ENCODE peak calls at places on chromosomes 16 and 17, in nine cellular contexts. X, M, Q, L, O, F, J, R and T are unnamed samples.

GRCh38 chr17:68533887-68534700 is 21.9 kb downstream of the PRKAR1A start:
- ATAC-seq in X (no peak), M (no peak), Q (no peak), L (no peak), O (no peak), F (peak; percentile 21), J (no peak), R (no peak), T (no peak)

GRCh38 chr17:78284146-78284545 is 52.7 kb downstream of the TMEM235 start:
- ATAC-seq in X (peak; percentile 50), M (peak; percentile 58), Q (no peak), L (peak; percentile 75), O (no peak), F (peak; percentile 67), J (peak; percentile 88), R (peak; percentile 44), T (peak; percentile 36)

GRCh38 chr17:42201155-42201772 is 7.0 kb upstream of the GHDC start:
- ATAC-seq in X (no peak), M (no peak), Q (no peak), L (no peak), O (no peak), F (no peak), J (no peak), R (peak; percentile 85), T (no peak)

GRCh38 chr16:53085539-53086450 is 31.0 kb downstream of the CHD9 start:
- ATAC-seq in X (no peak), M (no peak), Q (no peak), L (no peak), O (no peak), F (no peak), J (no peak), R (peak; percentile 40), T (peak; percentile 32)

GRCh38 chr17:62740066-62740465 is 68.0 kb downstream of the MARCHF10 start:
- ATAC-seq in X (no peak), M (no peak), Q (no peak), L (no peak), O (no peak), F (peak; percentile 52), J (no peak), R (no peak), T (no peak)

GRCh38 chr17:5800646-5801045 is 216.3 kb upstream of the NLRP1 start:
- ATAC-seq in X (no peak), M (no peak), Q (no peak), L (no peak), O (no peak), F (no peak), J (no peak), R (no peak), T (no peak)

GRCh38 chr16:89892055-89892630 is 18.8 kb downstream of the TCF25 start:
- ATAC-seq in X (peak; percentile 15), M (no peak), Q (no peak), L (peak; percentile 10), O (peak; percentile 59), F (peak; percentile 57), J (no peak), R (no peak), T (no peak)

GRCh38 chr17:46841561-46842379 is 9.6 kb upstream of the WNT9B start:
- ATAC-seq in X (peak; percentile 55), M (no peak), Q (no peak), L (peak; percentile 78), O (no peak), F (peak; percentile 87), J (peak; percentile 85), R (peak; percentile 93), T (no peak)

GRCh38 chr17:45238155-45238774 is 16.6 kb downstream of the FMNL1 start:
- ATAC-seq in X (no peak), M (no peak), Q (no peak), L (no peak), O (no peak), F (no peak), J (no peak), R (no peak), T (no peak)

GRCh38 chr17:45242015-45242414 is 19.9 kb downstream of the SPATA32 start:
- ATAC-seq in X (no peak), M (no peak), Q (no peak), L (no peak), O (no peak), F (no peak), J (no peak), R (no peak), T (peak; percentile 3)

GRCh38 chr17:45240905-45241314 is 19.2 kb downstream of the FMNL1 start:
- ATAC-seq in X (no peak), M (no peak), Q (no peak), L (no peak), O (no peak), F (no peak), J (no peak), R (peak; percentile 9), T (no peak)

GRCh38 chr17:45243750-45244149 is 18.1 kb downstream of the SPATA32 start:
- ATAC-seq in X (no peak), M (no peak), Q (no peak), L (no peak), O (no peak), F (no peak), J (no peak), R (no peak), T (no peak)

DNA sequence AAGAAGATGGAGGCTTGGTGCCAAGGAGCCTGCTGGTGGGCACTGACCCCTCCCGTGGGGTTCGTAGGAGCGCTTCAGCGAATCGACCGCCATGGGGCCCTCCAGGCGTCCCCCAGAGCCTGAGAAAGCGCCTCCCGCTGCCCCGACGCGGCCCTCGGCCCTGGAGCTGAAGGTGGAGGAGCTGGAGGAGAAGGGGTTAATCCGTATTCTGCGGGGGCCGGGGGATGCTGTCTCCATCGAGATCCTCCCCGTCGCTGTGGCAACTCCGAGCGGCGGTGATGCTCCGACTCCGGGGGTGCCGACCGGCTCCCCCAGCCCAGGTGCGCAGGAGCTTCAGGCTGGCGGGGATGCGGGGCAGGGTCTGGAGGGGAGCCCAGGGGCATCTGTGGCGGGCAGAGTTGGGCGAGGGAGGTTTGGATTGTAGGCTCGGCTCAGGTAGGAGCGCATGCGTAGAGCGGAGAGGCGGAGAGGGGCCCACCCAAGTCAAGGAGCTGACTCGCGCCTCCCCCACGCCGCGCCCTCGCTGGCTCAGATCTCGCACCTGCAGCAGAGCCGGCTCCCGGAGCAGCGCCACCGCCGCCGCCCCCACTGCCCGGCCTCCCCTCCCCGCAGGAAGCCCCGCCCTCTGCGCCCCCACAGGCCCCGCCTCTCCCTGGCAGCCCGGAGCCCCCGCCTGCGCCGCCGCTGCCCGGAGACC is 19.8 kb downstream of the FMNL1 start:
- ATAC-seq in X (no peak), M (peak; percentile 38), Q (no peak), L (peak; percentile 64), O (no peak), F (no peak), J (peak; percentile 70), R (peak; percentile 76), T (peak; percentile 16)
- H3K4me3 ChIP-seq in X (no peak overlapping the region), M (no peak overlapping the region), Q (no peak overlapping the region), L (peak overlapping the region; percentile 48), O (no peak overlapping the region), F (no peak overlapping the region), J (peak overlapping the region; percentile 36), R (peak overlapping the region; percentile 39), T (peak overlapping the region; percentile 48)

GRCh38 chr16:30842971-30843370 is 50.9 kb downstream of the BCL7C start:
- ATAC-seq in X (no peak), M (no peak), Q (no peak), L (no peak), O (no peak), F (no peak), J (no peak), R (no peak), T (no peak)

GRCh38 chr16:30844346-30844670 is 49.6 kb downstream of the BCL7C start:
- ATAC-seq in X (no peak), M (no peak), Q (no peak), L (no peak), O (no peak), F (peak; percentile 59), J (no peak), R (no peak), T (no peak)

GRCh38 chr16:30846649-30847402 is 47.1 kb downstream of the BCL7C start:
- ATAC-seq in X (no peak), M (no peak), Q (peak; percentile 52), L (no peak), O (no peak), F (no peak), J (no peak), R (no peak), T (no peak)

GRCh38 chr16:30843501-30843900 is 50.4 kb downstream of the BCL7C start:
- ATAC-seq in X (no peak), M (no peak), Q (no peak), L (no peak), O (no peak), F (no peak), J (no peak), R (no peak), T (no peak)

DNA sequence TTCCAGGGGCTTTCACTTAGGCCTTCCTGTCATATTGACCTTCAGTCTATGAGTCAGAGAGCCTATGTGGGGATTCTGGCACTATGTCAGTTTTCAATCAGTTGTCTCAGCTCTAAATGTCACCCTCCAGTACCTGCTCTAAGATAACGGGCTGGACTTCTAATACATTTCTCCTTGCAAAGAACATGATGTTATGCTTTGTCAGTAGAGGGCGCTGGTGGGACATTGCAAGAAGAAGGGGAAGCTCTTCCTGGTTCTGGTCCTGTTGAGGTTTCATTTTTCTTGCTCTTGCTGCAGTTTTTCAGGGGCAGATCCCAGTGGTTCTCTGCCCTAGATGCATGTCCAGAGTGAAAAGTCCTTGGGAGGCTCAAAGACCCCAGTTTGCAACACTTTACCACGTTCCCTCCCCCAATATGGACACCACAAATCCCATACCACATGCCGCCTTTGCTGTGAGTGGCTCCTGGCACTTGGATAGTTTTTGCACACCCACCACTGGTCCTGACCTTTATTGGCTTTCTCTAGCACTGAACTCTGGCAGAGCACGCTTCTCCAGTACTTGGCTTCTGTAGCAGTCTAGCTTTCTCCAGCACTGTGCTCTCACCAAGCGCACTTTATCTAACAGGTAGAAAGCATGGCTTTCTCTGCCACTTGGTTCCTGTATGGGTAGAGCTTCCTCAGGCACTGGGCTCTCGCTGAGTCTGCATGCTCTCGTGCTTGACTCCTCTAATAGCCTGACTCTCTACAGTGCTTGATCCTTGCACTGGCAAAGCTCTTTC is 49.0 kb downstream of the BCL7C start:
- ATAC-seq in X (peak; percentile 97), M (peak; percentile 79), Q (peak; percentile 82), L (peak; percentile 89), O (peak; percentile 93), F (peak; percentile 97), J (peak; percentile 95), R (peak; percentile 97), T (peak; percentile 78)
- H3K4me3 ChIP-seq in X (no peak overlapping the region), M (no peak overlapping the region), Q (peak overlapping the region; percentile 53), L (peak overlapping the region; percentile 28), O (no peak overlapping the region), F (no peak overlapping the region), J (peak overlapping the region; percentile 28), R (peak overlapping the region; percentile 25), T (peak overlapping the region; percentile 29)

GRCh38 chr16:3959148-3959547 is 78.6 kb upstream of the CREBBP start:
- ATAC-seq in X (no peak), M (no peak), Q (no peak), L (peak; percentile 43), O (no peak), F (no peak), J (peak; percentile 54), R (peak; percentile 24), T (no peak)
- H3K4me3 ChIP-seq in X (no peak overlapping the region), M (no peak overlapping the region), Q (no peak overlapping the region), L (no peak overlapping the region), O (no peak overlapping the region), F (no peak overlapping the region), J (no peak overlapping the region), R (no peak overlapping the region), T (no peak overlapping the region)

DNA sequence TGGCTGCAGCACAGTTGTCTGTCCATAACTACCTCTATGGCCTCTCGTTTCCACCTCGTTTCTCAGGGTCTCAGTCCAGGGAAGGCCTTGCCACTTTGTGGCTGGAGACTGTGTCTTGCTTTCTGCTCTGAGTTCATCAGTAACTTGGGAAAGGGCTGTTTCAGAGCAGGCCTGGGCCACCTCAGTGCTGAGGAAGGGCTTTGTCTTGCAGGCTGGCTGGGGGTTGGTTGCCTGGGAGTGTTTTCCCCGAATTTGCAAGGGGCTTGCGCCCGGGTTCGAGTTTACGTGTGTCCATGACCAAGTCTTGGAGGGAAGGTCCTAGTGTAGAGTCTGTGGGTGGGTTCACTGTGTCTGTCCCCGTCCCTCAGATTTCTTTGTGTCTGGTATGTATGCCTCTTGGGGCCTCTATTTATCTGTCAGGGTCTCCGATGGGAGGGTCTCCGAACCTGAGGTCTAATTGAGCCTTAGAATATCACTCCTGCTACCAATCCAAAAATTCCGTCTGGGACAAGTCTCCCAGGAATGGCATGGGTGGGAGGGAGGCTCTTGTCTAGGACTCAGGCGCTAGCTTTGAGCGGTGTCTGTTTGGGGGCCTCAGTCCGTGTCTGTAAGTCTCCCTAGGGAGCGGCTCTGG is 594 bp upstream of the TGFB1I1 start:
- ATAC-seq in X (no peak), M (no peak), Q (no peak), L (no peak), O (no peak), F (no peak), J (no peak), R (no peak), T (no peak)
- H3K4me3 ChIP-seq in X (no peak overlapping the region), M (peak overlapping the region; percentile 62), Q (peak overlapping the region; percentile 71), L (peak overlapping the region; percentile 64), O (peak overlapping the region; percentile 72), F (peak overlapping the region; percentile 84), J (peak overlapping the region; percentile 62), R (peak overlapping the region; percentile 50), T (peak overlapping the region; percentile 75)